ENCODE peak calls at places on chromosomes 12 and 14, in seven cellular contexts. One of them, this sample, is unnamed. For H3K4me1, the result is how much of the 10 kb centered on the place peaks cover.

GRCh38 chr12:51855586-51856428 is 7.3 kb upstream of the FIGNL2 start:
- DNase-seq in cardiac muscle cell: peak
- DNase-seq in right cardiac atrium: peak
- DNase-seq in CD4-positive, CD25-positive, alpha-beta regulatory T cell: no peak
- DNase-seq in endothelial cell of umbilical vein: peak
- DNase-seq in mesenchymal stem cell: peak
- DNase-seq in hepatocyte: peak
- DNase-seq in this sample: no peak

GRCh38 chr12:128942960-128943477 is 89.7 kb downstream of the GLT1D1 start:
- DNase-seq in cardiac muscle cell: no peak
- DNase-seq in right cardiac atrium: no peak
- DNase-seq in CD4-positive, CD25-positive, alpha-beta regulatory T cell: no peak
- DNase-seq in endothelial cell of umbilical vein: no peak
- DNase-seq in mesenchymal stem cell: no peak
- DNase-seq in hepatocyte: no peak
- DNase-seq in this sample: no peak

GRCh38 chr12:64742371-64742770 is 16.8 kb downstream of the GNS start:
- DNase-seq in cardiac muscle cell: no peak
- DNase-seq in right cardiac atrium: no peak
- DNase-seq in CD4-positive, CD25-positive, alpha-beta regulatory T cell: no peak
- DNase-seq in endothelial cell of umbilical vein: no peak
- DNase-seq in mesenchymal stem cell: no peak
- DNase-seq in hepatocyte: no peak
- DNase-seq in this sample: no peak

GRCh38 chr12:79624378-79624777 is 66.4 kb downstream of the PAWR start:
- DNase-seq in cardiac muscle cell: no peak
- DNase-seq in right cardiac atrium: no peak
- DNase-seq in CD4-positive, CD25-positive, alpha-beta regulatory T cell: no peak
- DNase-seq in endothelial cell of umbilical vein: no peak
- DNase-seq in mesenchymal stem cell: no peak
- DNase-seq in hepatocyte: no peak
- DNase-seq in this sample: no peak

GRCh38 chr14:28612414-28612813 is 154.2 kb upstream of the FOXG1 start:
- DNase-seq in cardiac muscle cell: no peak
- DNase-seq in right cardiac atrium: no peak
- DNase-seq in CD4-positive, CD25-positive, alpha-beta regulatory T cell: no peak
- DNase-seq in endothelial cell of umbilical vein: no peak
- DNase-seq in mesenchymal stem cell: no peak
- DNase-seq in hepatocyte: no peak
- DNase-seq in this sample: no peak

GRCh38 chr12:94818970-94819369 is 168.6 kb upstream of the TMCC3 start:
- DNase-seq in cardiac muscle cell: no peak
- DNase-seq in right cardiac atrium: no peak
- DNase-seq in CD4-positive, CD25-positive, alpha-beta regulatory T cell: no peak
- DNase-seq in endothelial cell of umbilical vein: peak
- DNase-seq in mesenchymal stem cell: no peak
- DNase-seq in hepatocyte: no peak
- DNase-seq in this sample: no peak

GRCh38 chr12:105775351-105775750 is 363.4 kb downstream of the NUAK1 start:
- DNase-seq in cardiac muscle cell: no peak
- DNase-seq in right cardiac atrium: no peak
- DNase-seq in CD4-positive, CD25-positive, alpha-beta regulatory T cell: no peak
- DNase-seq in endothelial cell of umbilical vein: peak
- DNase-seq in mesenchymal stem cell: peak
- DNase-seq in hepatocyte: no peak
- DNase-seq in this sample: no peak

GRCh38 chr14:25121342-25122129 is 71.6 kb upstream of the STXBP6 start:
- DNase-seq in cardiac muscle cell: peak
- DNase-seq in right cardiac atrium: no peak
- DNase-seq in CD4-positive, CD25-positive, alpha-beta regulatory T cell: no peak
- DNase-seq in endothelial cell of umbilical vein: no peak
- DNase-seq in mesenchymal stem cell: peak
- DNase-seq in hepatocyte: peak
- DNase-seq in this sample: no peak

GRCh38 chr14:75011356-75012097 is 8.8 kb downstream of the EIF2B2 start:
- DNase-seq in cardiac muscle cell: peak
- DNase-seq in right cardiac atrium: no peak
- DNase-seq in CD4-positive, CD25-positive, alpha-beta regulatory T cell: no peak
- DNase-seq in endothelial cell of umbilical vein: peak
- DNase-seq in mesenchymal stem cell: peak
- DNase-seq in hepatocyte: no peak
- DNase-seq in this sample: no peak

GRCh38 chr14:72479471-72479931 is 414.4 kb downstream of the DPF3 start:
- DNase-seq in cardiac muscle cell: peak
- DNase-seq in right cardiac atrium: no peak
- DNase-seq in CD4-positive, CD25-positive, alpha-beta regulatory T cell: no peak
- DNase-seq in endothelial cell of umbilical vein: no peak
- DNase-seq in mesenchymal stem cell: no peak
- DNase-seq in hepatocyte: no peak
- DNase-seq in this sample: no peak

GRCh38 chr14:32560213-32560857 is 231.2 kb downstream of the AKAP6 start:
- DNase-seq in cardiac muscle cell: peak
- DNase-seq in right cardiac atrium: no peak
- DNase-seq in CD4-positive, CD25-positive, alpha-beta regulatory T cell: peak
- DNase-seq in endothelial cell of umbilical vein: peak
- DNase-seq in mesenchymal stem cell: peak
- DNase-seq in hepatocyte: peak
- DNase-seq in this sample: peak

GRCh38 chr12:29024117-29024516 is 125.0 kb upstream of the FAR2 start:
- DNase-seq in cardiac muscle cell: no peak
- DNase-seq in right cardiac atrium: no peak
- DNase-seq in CD4-positive, CD25-positive, alpha-beta regulatory T cell: no peak
- DNase-seq in endothelial cell of umbilical vein: no peak
- DNase-seq in mesenchymal stem cell: no peak
- DNase-seq in hepatocyte: no peak
- DNase-seq in this sample: no peak
- H3K4me1 ChIP-seq in cardiac muscle cell: under half
- H3K4me1 ChIP-seq in right cardiac atrium: under half
- H3K4me1 ChIP-seq in CD4-positive, CD25-positive, alpha-beta regulatory T cell: under half
- H3K4me1 ChIP-seq in endothelial cell of umbilical vein: under half
- H3K4me1 ChIP-seq in mesenchymal stem cell: under half
- H3K4me1 ChIP-seq in hepatocyte: under half
- H3K4me1 ChIP-seq in this sample: under half

GRCh38 chr12:998020-998874 is 7.2 kb downstream of the ERC1 start:
- DNase-seq in cardiac muscle cell: peak
- DNase-seq in right cardiac atrium: no peak
- DNase-seq in CD4-positive, CD25-positive, alpha-beta regulatory T cell: no peak
- DNase-seq in endothelial cell of umbilical vein: no peak
- DNase-seq in mesenchymal stem cell: no peak
- DNase-seq in hepatocyte: peak
- DNase-seq in this sample: no peak
- H3K4me3 ChIP-seq in cardiac muscle cell: no peak
- H3K4me3 ChIP-seq in right cardiac atrium: no peak
- H3K4me3 ChIP-seq in CD4-positive, CD25-positive, alpha-beta regulatory T cell: no peak
- H3K4me3 ChIP-seq in endothelial cell of umbilical vein: no peak
- H3K4me3 ChIP-seq in mesenchymal stem cell: no peak
- H3K4me3 ChIP-seq in hepatocyte: no peak
- H3K4me3 ChIP-seq in this sample: no peak

GRCh38 chr14:90803249-90803648 is 13.0 kb downstream of the TTC7B start:
- DNase-seq in cardiac muscle cell: no peak
- DNase-seq in right cardiac atrium: no peak
- DNase-seq in CD4-positive, CD25-positive, alpha-beta regulatory T cell: no peak
- DNase-seq in endothelial cell of umbilical vein: no peak
- DNase-seq in mesenchymal stem cell: no peak
- DNase-seq in hepatocyte: no peak
- DNase-seq in this sample: no peak

GRCh38 chr14:90805662-90806548 is 10.3 kb downstream of the TTC7B start:
- DNase-seq in cardiac muscle cell: no peak
- DNase-seq in right cardiac atrium: peak
- DNase-seq in CD4-positive, CD25-positive, alpha-beta regulatory T cell: no peak
- DNase-seq in endothelial cell of umbilical vein: no peak
- DNase-seq in mesenchymal stem cell: no peak
- DNase-seq in hepatocyte: no peak
- DNase-seq in this sample: no peak

GRCh38 chr14:90807060-90807459 is 9.2 kb downstream of the TTC7B start:
- DNase-seq in cardiac muscle cell: no peak
- DNase-seq in right cardiac atrium: no peak
- DNase-seq in CD4-positive, CD25-positive, alpha-beta regulatory T cell: no peak
- DNase-seq in endothelial cell of umbilical vein: no peak
- DNase-seq in mesenchymal stem cell: no peak
- DNase-seq in hepatocyte: no peak
- DNase-seq in this sample: no peak

GRCh38 chr14:90804292-90804671 is 11.9 kb downstream of the TTC7B start:
- DNase-seq in cardiac muscle cell: no peak
- DNase-seq in right cardiac atrium: no peak
- DNase-seq in CD4-positive, CD25-positive, alpha-beta regulatory T cell: no peak
- DNase-seq in endothelial cell of umbilical vein: no peak
- DNase-seq in mesenchymal stem cell: no peak
- DNase-seq in hepatocyte: no peak
- DNase-seq in this sample: no peak

DNA sequence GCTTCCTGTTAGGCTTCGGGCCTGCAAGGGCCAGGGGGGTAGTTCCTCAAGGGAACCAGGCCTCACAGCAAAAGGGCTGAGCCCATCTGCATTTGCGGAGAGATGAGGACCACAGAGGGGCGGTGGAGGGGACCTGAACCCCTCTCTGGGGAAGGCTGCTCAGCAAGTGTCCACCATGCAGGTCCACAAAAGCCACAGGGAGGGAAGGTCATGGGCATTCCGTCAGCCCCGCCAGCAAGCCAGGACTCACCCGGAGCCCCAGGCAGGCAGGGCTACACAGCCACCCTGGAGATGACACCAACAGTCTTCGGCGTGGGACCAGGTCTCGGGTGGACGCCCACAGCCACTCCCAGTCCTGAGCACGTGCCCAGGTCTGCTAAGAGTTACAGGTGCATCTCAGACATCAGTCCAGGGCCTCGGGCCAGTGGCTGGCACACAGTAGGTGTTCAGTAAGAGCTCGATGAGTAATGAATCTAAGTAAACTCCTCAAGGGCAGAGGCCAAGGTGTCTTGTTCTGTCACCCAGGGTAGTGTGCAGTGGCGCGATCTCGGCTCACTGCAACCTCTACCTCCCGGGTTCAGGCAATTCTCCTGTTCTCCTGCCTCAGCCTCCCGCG is 11.3 kb downstream of the TTC7B start:
- DNase-seq in cardiac muscle cell: no peak
- DNase-seq in right cardiac atrium: no peak
- DNase-seq in CD4-positive, CD25-positive, alpha-beta regulatory T cell: no peak
- DNase-seq in endothelial cell of umbilical vein: no peak
- DNase-seq in mesenchymal stem cell: no peak
- DNase-seq in hepatocyte: no peak
- DNase-seq in this sample: no peak
- H3K4me1 ChIP-seq in cardiac muscle cell: under half
- H3K4me1 ChIP-seq in right cardiac atrium: under half
- H3K4me1 ChIP-seq in CD4-positive, CD25-positive, alpha-beta regulatory T cell: under half
- H3K4me1 ChIP-seq in endothelial cell of umbilical vein: half or more
- H3K4me1 ChIP-seq in mesenchymal stem cell: under half
- H3K4me1 ChIP-seq in hepatocyte: under half
- H3K4me1 ChIP-seq in this sample: under half

DNA sequence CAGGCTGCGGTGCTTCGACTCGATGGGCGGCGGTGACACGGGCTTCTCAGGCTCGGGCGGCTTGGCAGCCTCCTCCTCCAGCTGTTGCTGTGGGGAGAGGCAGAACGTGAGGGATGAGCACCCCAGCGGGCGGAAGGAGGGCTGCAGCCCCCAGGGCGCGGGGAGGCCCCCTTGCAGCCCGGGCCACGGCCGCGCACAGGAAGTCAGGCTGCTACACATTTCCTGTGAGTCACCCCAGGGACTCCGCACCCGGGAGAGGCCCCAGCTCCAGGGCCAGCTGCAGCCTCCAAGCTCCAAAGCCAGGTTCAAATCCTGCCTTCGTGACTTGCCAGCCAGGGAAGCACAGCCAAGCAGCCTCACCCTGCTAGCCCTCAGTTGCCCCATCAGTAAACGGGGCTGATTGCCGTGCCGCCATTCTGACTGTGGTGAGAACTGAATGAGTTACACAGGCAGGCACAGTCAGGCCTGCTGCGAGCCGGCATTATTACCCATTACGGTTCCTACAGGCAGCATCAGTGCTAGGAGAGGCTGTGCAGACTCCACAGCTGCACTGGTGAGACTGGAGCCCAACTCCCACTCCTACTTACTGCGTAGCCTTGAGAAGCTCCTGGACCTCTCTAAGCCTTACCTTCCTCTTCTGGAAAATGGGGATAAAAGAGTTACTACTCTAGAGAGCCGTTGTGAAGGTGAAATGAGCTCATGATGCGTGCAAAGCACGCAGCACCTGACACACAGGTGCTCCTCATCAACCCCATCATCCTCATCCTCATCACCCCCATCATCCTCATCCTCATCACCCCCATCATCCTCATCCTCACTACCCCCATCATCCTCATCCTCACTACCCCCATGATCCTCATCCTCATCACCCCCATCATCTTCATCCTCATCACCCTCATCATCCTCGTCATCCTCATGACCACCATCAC is 100.9 kb downstream of the NCOR2 start:
- DNase-seq in cardiac muscle cell: no peak
- DNase-seq in right cardiac atrium: peak
- DNase-seq in CD4-positive, CD25-positive, alpha-beta regulatory T cell: peak
- DNase-seq in endothelial cell of umbilical vein: peak
- DNase-seq in mesenchymal stem cell: peak
- DNase-seq in hepatocyte: no peak
- DNase-seq in this sample: peak
- H3K4me3 ChIP-seq in cardiac muscle cell: no peak
- H3K4me3 ChIP-seq in right cardiac atrium: no peak
- H3K4me3 ChIP-seq in CD4-positive, CD25-positive, alpha-beta regulatory T cell: peak
- H3K4me3 ChIP-seq in endothelial cell of umbilical vein: no peak
- H3K4me3 ChIP-seq in mesenchymal stem cell: no peak
- H3K4me3 ChIP-seq in hepatocyte: no peak
- H3K4me3 ChIP-seq in this sample: peak

This sample was measured in CD4-positive, alpha-beta memory T cell.